ENCODE peak calls at places on chromosomes 13 and 19, in five cellular contexts. D is AML-193; S is GM03348; F is stimulated activated CD4-positive, alpha-beta T cell treated with anti-CD3 and anti-CD28 coated beads, Interleukin-2, amount 100 ng/mL, for 48 hours; V is AG09309. H is an unnamed sample.

GRCh38 chr13:76944457-76944856 is 3.9 kb upstream of the ACOD1 start:
- DNase-seq in D (peak; percentile 83), S (peak; percentile 62), F (no peak), V (no peak), H (no peak)

GRCh38 chr13:97945342-97945741 is 8.1 kb upstream of the IPO5 start:
- DNase-seq in D (no peak), S (peak; percentile 16), F (no peak), V (no peak), H (no peak)

GRCh38 chr13:97491452-97491851 is 57.5 kb downstream of the RAP2A start:
- DNase-seq in D (no peak), S (no peak), F (no peak), V (no peak), H (no peak)

GRCh38 chr19:35112995-35113693 is 2.5 kb upstream of the FXYD3 start:
- DNase-seq in D (no peak), S (no peak), F (no peak), V (no peak), H (no peak)

GRCh38 chr19:6233051-6233826 is 46.5 kb downstream of the MLLT1 start:
- DNase-seq in D (no peak), S (peak; percentile 61), F (no peak), V (no peak), H (no peak)

GRCh38 chr19:48969276-48970138 is 4.4 kb downstream of the FTL start:
- DNase-seq in D (no peak), S (no peak), F (no peak), V (no peak), H (peak; percentile 72)

GRCh38 chr13:44219808-44220544 is 153.6 kb upstream of the SERP2 start:
- DNase-seq in D (no peak), S (no peak), F (no peak), V (peak; percentile 41), H (no peak)

GRCh38 chr19:35501684-35502083 is 11.4 kb upstream of the KRTDAP start:
- DNase-seq in D (no peak), S (no peak), F (no peak), V (no peak), H (no peak)

GRCh38 chr19:3975144-3975543 is 4.2 kb upstream of the DAPK3 start:
- DNase-seq in D (no peak), S (no peak), F (no peak), V (no peak), H (no peak)

GRCh38 chr19:55165952-55166529 is 372 bp downstream of the DNAAF3 start:
- DNase-seq in D (peak; percentile 82), S (peak; percentile 81), F (no peak), V (no peak), H (peak; percentile 98)

GRCh38 chr19:14786421-14786851 is 8.1 kb upstream of the ADGRE2 start:
- DNase-seq in D (no peak), S (peak; percentile 40), F (peak; percentile 17), V (no peak), H (no peak)

GRCh38 chr19:2612619-2613249 is 89.8 kb downstream of the GNG7 start:
- DNase-seq in D (no peak), S (no peak), F (no peak), V (no peak), H (no peak)

GRCh38 chr19:47391510-47392223 is 27.7 kb downstream of the MEIS3 start:
- DNase-seq in D (peak; percentile 81), S (peak; percentile 89), F (peak; percentile 89), V (peak; percentile 21), H (peak; percentile 78)

GRCh38 chr13:60019119-60019993 is 144.4 kb downstream of the DIAPH3 start:
- DNase-seq in D (no peak), S (peak; percentile 9), F (no peak), V (peak; percentile 8), H (no peak)

GRCh38 chr19:57438925-57439324 is 3.8 kb downstream of the ZNF749 start:
- DNase-seq in D (no peak), S (no peak), F (no peak), V (no peak), H (no peak)

GRCh38 chr13:41212881-41213280 is 18.5 kb upstream of the KBTBD7 start:
- DNase-seq in D (no peak), S (no peak), F (no peak), V (no peak), H (no peak)

GRCh38 chr13:62629618-62630017 is 1214.0 kb upstream of the PCDH20 start:
- DNase-seq in D (no peak), S (no peak), F (no peak), V (no peak), H (no peak)

H was measured in SW480.